ENCODE peak calls at places on chromosomes 6 and 20, in four cellular contexts. P is 8988T, A is HCEC 1CT, J is adipocyte. W is an unnamed sample.

GRCh38 chr6:11853678-11854417 is 75.2 kb upstream of the ADTRP start:
- DNase-seq in J (peak), P (no peak), A (no peak), W (no peak)

GRCh38 chr6:87724994-87725811 is 23.2 kb upstream of the AKIRIN2 start:
- DNase-seq in P (no peak), J (no peak), A (no peak), W (no peak)

GRCh38 chr6:28353356-28353755 is 3.6 kb downstream of the ZKSCAN3 start:
- DNase-seq in A (no peak), P (no peak), J (no peak), W (no peak)

GRCh38 chr6:81863123-81863522 is 110.6 kb upstream of the TENT5A start:
- DNase-seq in A (no peak), J (no peak), P (no peak), W (no peak)

GRCh38 chr20:19947611-19948264 is 69.4 kb upstream of the NAA20 start:
- DNase-seq in A (peak), J (no peak), P (no peak), W (no peak)

GRCh38 chr20:38001981-38002380 is 31.3 kb downstream of the TTI1 start:
- DNase-seq in P (no peak), J (no peak), A (peak), W (no peak)

GRCh38 chr6:33297956-33298772 is 578 bp downstream of the RGL2 start:
- DNase-seq in P (no peak), A (peak), J (peak), W (no peak)

GRCh38 chr6:72464791-72465691 is 156.8 kb upstream of the KCNQ5 start:
- DNase-seq in J (peak), A (peak), P (no peak), W (no peak)

GRCh38 chr6:14966111-14966901 is 279.6 kb upstream of the JARID2 start:
- DNase-seq in A (no peak), P (no peak), J (no peak), W (no peak)

GRCh38 chr6:124676033-124676432 is 286.2 kb upstream of the RNF217 start:
- DNase-seq in P (no peak), J (peak), A (peak), W (no peak)

GRCh38 chr6:30022189-30022588 is 38.9 kb upstream of the POLR1H start:
- DNase-seq in A (no peak), P (no peak), J (no peak), W (no peak)

GRCh38 chr6:170143401-170144150 is 147.3 kb downstream of the DLL1 start:
- DNase-seq in A (no peak), J (no peak), P (no peak), W (no peak)

W was measured in activated T-helper 1 cell treated with Interleukin-2 at 50 U/mL for 16 hours.